ENCODE peak calls at places on chromosomes 12 and 14, in five cellular contexts. F is left colon, P is endothelial cell, J is GM23248, Q is psoas muscle. V is an unnamed sample.
A peak's percentile ranks its signal among the peaks of the same experiment; 100 is the strongest.

GRCh38 chr12:121926874-121927706 is 8.7 kb downstream of the CFAP251 start:
- DNase-seq in J (no peak), Q (no peak), P (no peak), F (no peak), V (no peak)

GRCh38 chr12:121467638-121468403 is 67.9 kb downstream of the RNF34 start:
- DNase-seq in J (peak; percentile 48), F (no peak), P (peak; percentile 59), Q (no peak), V (peak; percentile 90)

GRCh38 chr12:94263905-94264655 is 115.7 kb downstream of the PLXNC1 start:
- DNase-seq in P (no peak), Q (no peak), J (peak; percentile 46), F (no peak), V (no peak)

GRCh38 chr14:55000381-55000780 is 26.5 kb downstream of the WDHD1 start:
- DNase-seq in Q (no peak), F (no peak), J (no peak), P (no peak), V (no peak)

GRCh38 chr12:120252071-120252906 is 13.2 kb downstream of the PXN start:
- DNase-seq in F (no peak), P (no peak), J (no peak), Q (no peak), V (no peak)

GRCh38 chr12:120265203-120265482 is 387 bp downstream of the PXN start:
- DNase-seq in Q (no peak), F (no peak), J (no peak), P (no peak), V (no peak)

GRCh38 chr12:80268924-80269749 is 169.8 kb downstream of the OTOGL start:
- DNase-seq in P (no peak), J (peak; percentile 90), Q (no peak), F (no peak), V (no peak)

GRCh38 chr14:87149583-87150354 is 843.2 kb downstream of the GALC start:
- DNase-seq in F (no peak), P (no peak), J (peak; percentile 71), Q (no peak), V (no peak)

GRCh38 chr12:128783129-128783574 is 40.6 kb downstream of the SLC15A4 start:
- DNase-seq in J (peak; percentile 52), F (no peak), P (no peak), Q (no peak), V (no peak)

GRCh38 chr12:88931598-88931997 is 351.3 kb upstream of the KITLG start:
- DNase-seq in P (no peak), J (no peak), Q (no peak), F (no peak), V (no peak)

GRCh38 chr12:60977966-60978365 is 1282.2 kb upstream of the USP15 start:
- DNase-seq in F (no peak), Q (no peak), P (no peak), J (no peak), V (no peak)

GRCh38 chr12:65775720-65776119 is 48.6 kb upstream of the HMGA2 start:
- DNase-seq in Q (no peak), J (no peak), F (no peak), P (no peak), V (no peak)

GRCh38 chr12:131832393-131833231 is 4.4 kb downstream of the MMP17 start:
- DNase-seq in Q (peak; percentile 85), J (peak; percentile 92), P (no peak), F (peak; percentile 56), V (no peak)

GRCh38 chr14:97301931-97302559 is 504.9 kb downstream of the VRK1 start:
- DNase-seq in Q (no peak), F (no peak), J (no peak), P (no peak), V (no peak)

GRCh38 chr12:40831916-40832315 is 139.7 kb downstream of the CNTN1 start:
- DNase-seq in P (no peak), F (no peak), Q (no peak), J (no peak), V (no peak)

GRCh38 chr14:45785240-45785639 is 532.2 kb upstream of the MIS18BP1 start:
- DNase-seq in F (peak; percentile 75), J (no peak), P (no peak), Q (no peak), V (no peak)